ENCODE peak calls at places on chromosome 3, in six cellular contexts. W, I, F, Y, J and M are unnamed samples.

GRCh38 chr3:25033407-25034029 is 394.5 kb upstream of the RARB start:
- DNase-seq in W (peak), F (peak), Y (peak), J (peak), I (peak), M (no peak)

GRCh38 chr3:177811835-177812234 is 614.6 kb upstream of the TBL1XR1 start:
- DNase-seq in F (no peak), W (no peak), I (no peak), Y (no peak), J (no peak), M (no peak)

GRCh38 chr3:109640146-109640652 is 302.9 kb upstream of the DPPA4 start:
- DNase-seq in Y (no peak), F (no peak), W (no peak), J (no peak), I (no peak), M (no peak)

GRCh38 chr3:183779896-183780450 is 45.4 kb downstream of the MAP6D1 start:
- DNase-seq in J (no peak), I (no peak), W (no peak), Y (no peak), F (no peak), M (no peak)

GRCh38 chr3:30752961-30753360 is 141.5 kb downstream of the GADL1 start:
- DNase-seq in Y (peak), F (no peak), J (no peak), W (no peak), I (no peak), M (no peak)

GRCh38 chr3:28924744-28925360 is 356.0 kb upstream of the RBMS3 start:
- DNase-seq in I (no peak), W (no peak), J (no peak), Y (peak), F (no peak), M (no peak)

GRCh38 chr3:98602078-98602678 is 8.8 kb upstream of the CPOX start:
- DNase-seq in F (peak), Y (peak), I (peak), W (no peak), J (no peak), M (no peak)

GRCh38 chr3:193829781-193830180 is 236.8 kb downstream of the OPA1 start:
- DNase-seq in J (no peak), F (no peak), W (no peak), Y (no peak), I (no peak), M (no peak)

GRCh38 chr3:143199998-143200909 is 80.7 kb downstream of the CHST2 start:
- DNase-seq in Y (no peak), W (no peak), J (no peak), I (no peak), F (no peak), M (no peak)

GRCh38 chr3:5218815-5219214 is 31.3 kb downstream of the EDEM1 start:
- DNase-seq in Y (no peak), W (no peak), J (no peak), I (no peak), F (no peak), M (no peak)

GRCh38 chr3:133460809-133461208 is 61.0 kb downstream of the BFSP2 start:
- DNase-seq in W (no peak), Y (no peak), F (no peak), I (no peak), J (no peak), M (no peak)

GRCh38 chr3:13093687-13094086 is 20.5 kb upstream of the IQSEC1 start:
- DNase-seq in W (no peak), I (peak), J (no peak), Y (no peak), F (no peak), M (no peak)

GRCh38 chr3:33440328-33440577 is at the start of gene UBP1:
- DNase-seq in J (peak), Y (no peak), I (no peak), F (no peak), W (peak), M (no peak)

GRCh38 chr3:172171396-172172075 is 132.2 kb downstream of the FNDC3B start:
- DNase-seq in I (no peak), W (no peak), Y (no peak), F (no peak), J (no peak), M (no peak)

GRCh38 chr3:183818041-183818620 is 7.2 kb downstream of the MAP6D1 start:
- DNase-seq in W (no peak), F (no peak), J (no peak), Y (no peak), I (no peak), M (no peak)

GRCh38 chr3:46564190-46565112 is 1.7 kb downstream of the LRRC2 start:
- DNase-seq in I (no peak), W (no peak), Y (no peak), J (no peak), F (no peak), M (no peak)

GRCh38 chr3:159828542-159828943 is 160.1 kb upstream of the IL12A start:
- DNase-seq in J (no peak), Y (peak), F (peak), W (no peak), I (no peak), M (peak)

GRCh38 chr3:22129101-22129500 is 378.1 kb upstream of the ZNF385D start:
- DNase-seq in F (no peak), J (no peak), W (no peak), Y (no peak), I (no peak), M (no peak)

GRCh38 chr3:123285931-123286307 is 84.2 kb downstream of the SEC22A start:
- DNase-seq in J (no peak), I (no peak), F (no peak), W (no peak), Y (no peak), M (no peak)

GRCh38 chr3:86245360-86245759 is 745.6 kb downstream of the VGLL3 start:
- DNase-seq in W (no peak), F (no peak), I (no peak), Y (no peak), J (no peak), M (no peak)

GRCh38 chr3:149180057-149180573 is 41.5 kb downstream of the CP start:
- DNase-seq in W (no peak), F (no peak), I (peak), Y (peak), J (no peak), M (no peak)

GRCh38 chr3:191961036-191961435 is 500.1 kb downstream of the PYDC2 start:
- DNase-seq in J (no peak), Y (no peak), F (no peak), W (no peak), I (peak), M (no peak)

GRCh38 chr3:110815008-110815583 is 256.5 kb upstream of the NECTIN3 start:
- DNase-seq in I (no peak), J (no peak), Y (peak), W (no peak), F (no peak), M (no peak)

GRCh38 chr3:127702151-127702578 is 29.4 kb downstream of the ABTB1 start:
- DNase-seq in F (no peak), Y (no peak), I (no peak), J (no peak), W (no peak), M (no peak)

GRCh38 chr3:23676093-23676492 is 129.7 kb upstream of the UBE2E1 start:
- DNase-seq in I (no peak), J (no peak), Y (no peak), W (no peak), F (no peak), M (no peak)

GRCh38 chr3:113746955-113747718 is at the start of gene ATP6V1A:
- DNase-seq in J (peak), W (peak), F (peak), Y (peak), I (peak), M (no peak)

GRCh38 chr3:129525341-129525968 is 3.0 kb upstream of the RHO start:
- DNase-seq in J (no peak), W (peak), F (no peak), I (no peak), Y (no peak), M (no peak)

GRCh38 chr3:51271172-51271571 is 113.9 kb upstream of the MANF start:
- DNase-seq in Y (no peak), F (no peak), W (no peak), J (no peak), I (no peak), M (no peak)

GRCh38 chr3:69084668-69085542 is at the start of gene ARL6IP5:
- DNase-seq in F (peak), Y (peak), J (peak), W (peak), I (peak), M (peak)

GRCh38 chr3:7779331-7779730 is 722.3 kb upstream of the LMCD1 start:
- DNase-seq in Y (no peak), J (no peak), I (no peak), F (no peak), W (no peak), M (no peak)

GRCh38 chr3:72123908-72124441 is 339.0 kb upstream of the PROK2 start:
- DNase-seq in Y (peak), J (no peak), W (no peak), I (no peak), F (peak), M (no peak)

GRCh38 chr3:69671082-69671952 is 67.9 kb upstream of the MITF start:
- DNase-seq in J (peak), I (peak), W (peak), F (peak), Y (peak), M (peak)

GRCh38 chr3:17342126-17342525 is 400.3 kb downstream of the TBC1D5 start:
- DNase-seq in J (no peak), F (no peak), Y (no peak), I (no peak), W (no peak), M (no peak)

GRCh38 chr3:32817195-32817560 is 619 bp upstream of the TRIM71 start:
- DNase-seq in W (no peak), I (no peak), Y (no peak), J (peak), F (peak), M (no peak)